ENCODE peak calls at places on chromosome 10, in eight cellular contexts. X is fibroblast of lung, C is MM.1S, S is GM23338, Q is cardiac fibroblast, D is HCT116, I is right atrium auricular region, Z is natural killer cell. L is an unnamed sample.

GRCh38 chr10:132982301-132982989 is 40.1 kb upstream of the CFAP46 start:
- DNase-seq in I (no peak), D (no peak), X (peak), Z (no peak), Q (no peak), C (no peak), S (no peak), L (no peak)

GRCh38 chr10:85280014-85280413 is 951.6 kb downstream of the CCSER2 start:
- DNase-seq in S (peak), X (no peak), D (no peak), I (no peak), C (no peak), Z (no peak), Q (no peak), L (no peak)

GRCh38 chr10:22894714-22895113 is 33.1 kb upstream of the ARMC3 start:
- DNase-seq in X (no peak), Z (no peak), Q (no peak), D (no peak), C (no peak), S (no peak), I (no peak), L (no peak)

GRCh38 chr10:71638087-71638576 is 81.4 kb downstream of the C10orf105 start:
- DNase-seq in X (no peak), Q (no peak), S (peak), I (peak), Z (no peak), C (no peak), D (no peak), L (peak)

GRCh38 chr10:132724436-132724835 is 61.5 kb downstream of the NKX6-2 start:
- DNase-seq in X (peak), I (no peak), Z (no peak), C (no peak), D (no peak), S (no peak), Q (no peak), L (no peak)

GRCh38 chr10:100304414-100304813 is 17.9 kb upstream of the BLOC1S2 start:
- DNase-seq in X (no peak), Z (no peak), S (no peak), Q (no peak), I (no peak), C (no peak), D (no peak), L (no peak)

GRCh38 chr10:68963151-68963550 is 7.2 kb downstream of the DDX21 start:
- DNase-seq in D (no peak), X (no peak), C (no peak), Q (no peak), S (no peak), Z (no peak), I (no peak), L (no peak)

GRCh38 chr10:91349381-91349780 is 60.8 kb upstream of the HECTD2 start:
- DNase-seq in D (no peak), S (no peak), X (peak), Q (peak), C (no peak), Z (no peak), I (peak), L (no peak)

GRCh38 chr10:93376372-93377296 is 105.5 kb downstream of the MYOF start:
- DNase-seq in D (peak), Z (no peak), Q (peak), S (peak), C (peak), I (no peak), X (peak), L (peak)

GRCh38 chr10:111590703-111591102 is 513.9 kb downstream of the ADRA2A start:
- DNase-seq in X (no peak), Z (no peak), S (no peak), C (no peak), I (no peak), D (no peak), Q (no peak), L (no peak)

GRCh38 chr10:92839191-92840085 is 8.9 kb upstream of the EXOC6 start:
- DNase-seq in D (no peak), I (no peak), Q (peak), X (peak), C (peak), Z (no peak), S (peak), L (peak)

GRCh38 chr10:86946215-86947170 is 10.9 kb downstream of the MMRN2 start:
- DNase-seq in I (peak), X (no peak), D (no peak), Q (no peak), C (no peak), S (no peak), Z (no peak), L (no peak)

GRCh38 chr10:133359554-133359971 is 1.7 kb upstream of the FUOM start:
- DNase-seq in Z (no peak), X (no peak), Q (no peak), I (no peak), C (no peak), S (no peak), D (no peak), L (no peak)

GRCh38 chr10:76717141-76717540 is 920.5 kb downstream of the KCNMA1 start:
- DNase-seq in X (peak), Q (peak), D (no peak), S (no peak), Z (no peak), C (no peak), I (no peak), L (no peak)

GRCh38 chr10:130967784-130968183 is 343.7 kb downstream of the TCERG1L start:
- DNase-seq in C (no peak), I (no peak), D (no peak), S (no peak), X (no peak), Q (no peak), Z (no peak), L (no peak)

GRCh38 chr10:96377816-96378294 is 19.1 kb upstream of the OPALIN start:
- DNase-seq in C (no peak), Q (no peak), I (peak), D (no peak), S (no peak), Z (no peak), X (no peak), L (no peak)

GRCh38 chr10:102009801-102010425 is 46.1 kb downstream of the ARMH3 start:
- DNase-seq in D (peak), S (peak), C (peak), Q (peak), Z (no peak), X (peak), I (peak), L (peak)

GRCh38 chr10:61923210-61924024 is 21.9 kb downstream of the ARID5B start:
- DNase-seq in S (no peak), Z (no peak), D (no peak), I (no peak), Q (peak), C (no peak), X (peak), L (no peak)

GRCh38 chr10:70958396-70958795 is 70.0 kb upstream of the PCBD1 start:
- DNase-seq in X (no peak), Q (peak), S (no peak), C (no peak), D (no peak), Z (no peak), I (no peak), L (no peak)

GRCh38 chr10:93703066-93703465 is 674 bp upstream of the FRA10AC1 start:
- DNase-seq in Z (no peak), D (no peak), C (no peak), S (no peak), Q (peak), X (peak), I (no peak), L (peak)

GRCh38 chr10:7560519-7560918 is 106.2 kb downstream of the ITIH5 start:
- DNase-seq in I (no peak), S (no peak), Q (no peak), Z (no peak), C (no peak), D (no peak), X (no peak), L (no peak)

GRCh38 chr10:31063839-31064238 is 32.2 kb upstream of the ZNF438 start:
- DNase-seq in X (no peak), C (no peak), S (no peak), I (no peak), D (no peak), Z (no peak), Q (peak), L (no peak)

GRCh38 chr10:60114765-60115586 is 208.6 kb upstream of the CCDC6 start:
- DNase-seq in X (peak), C (peak), Q (peak), D (peak), Z (no peak), S (peak), I (no peak), L (peak)

GRCh38 chr10:71273506-71273905 is 45.6 kb upstream of the SLC29A3 start:
- DNase-seq in Z (no peak), X (no peak), S (no peak), I (no peak), D (no peak), Q (no peak), C (no peak), L (no peak)

GRCh38 chr10:79246606-79247275 is 100.5 kb upstream of the PPIF start:
- DNase-seq in Q (peak), Z (no peak), I (peak), S (no peak), D (no peak), C (no peak), X (peak), L (no peak)

GRCh38 chr10:17850526-17850925 is 41.4 kb downstream of the MRC1 start:
- DNase-seq in Z (no peak), C (no peak), I (no peak), D (no peak), Q (no peak), S (peak), X (no peak), L (no peak)

GRCh38 chr10:69201045-69201444 is 19.1 kb upstream of the HKDC1 start:
- DNase-seq in C (no peak), I (no peak), D (no peak), Q (no peak), X (no peak), Z (no peak), S (no peak), L (no peak)

GRCh38 chr10:97612386-97612785 is 20.9 kb downstream of the MORN4 start:
- DNase-seq in C (peak), D (peak), Q (peak), S (peak), X (peak), I (no peak), Z (no peak), L (peak)

GRCh38 chr10:110207805-110208613 is 604 bp downstream of the MXI1 start:
- DNase-seq in X (no peak), S (peak), Z (peak), I (no peak), Q (peak), C (peak), D (no peak), L (peak)

DNA sequence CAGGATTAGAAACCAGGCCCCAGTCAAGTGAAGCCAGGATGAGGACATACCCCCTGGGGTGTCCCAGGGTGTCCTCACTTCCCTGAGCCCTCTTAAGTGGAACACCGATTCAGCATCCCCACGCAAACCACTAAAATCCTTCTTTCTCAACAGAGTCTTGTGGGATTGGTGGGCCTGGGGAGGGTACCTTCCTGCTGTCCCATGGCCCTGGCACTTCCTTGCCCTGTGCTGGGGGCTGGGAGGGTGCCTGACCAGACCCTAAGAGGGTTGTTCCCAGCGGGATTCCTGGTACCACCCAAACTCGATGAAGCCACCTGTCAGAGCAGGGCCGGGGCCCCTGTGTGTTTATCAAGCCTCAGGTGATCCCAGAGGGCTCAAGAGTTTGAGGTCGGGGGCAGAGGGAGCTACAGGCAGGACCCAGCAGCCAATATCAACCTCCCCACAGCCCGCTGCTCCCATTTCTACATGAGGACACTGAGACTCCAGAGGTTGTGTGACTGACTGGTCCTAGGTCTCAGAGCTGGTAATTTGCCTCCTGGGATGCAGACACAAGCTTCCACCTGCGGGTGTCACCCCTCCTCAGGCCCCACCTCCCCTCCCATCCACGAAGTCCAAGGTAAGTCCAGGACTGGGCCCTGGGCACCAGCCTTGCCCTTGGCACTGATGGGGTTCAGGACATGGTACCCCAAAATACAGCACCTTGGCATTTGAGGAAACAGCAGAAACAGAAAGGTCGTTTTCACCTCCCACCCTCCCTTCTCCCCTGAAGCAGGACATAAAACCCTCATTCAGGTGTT is 31.4 kb downstream of the OAT start:
- DNase-seq in X (no peak), Z (no peak), D (no peak), I (no peak), S (peak), C (no peak), Q (no peak), L (no peak)
- TF ChIP-seq CTCF in X (no peak), Z (no peak), D (peak), I (no peak), S (peak), C (peak), Q (no peak), L (peak)

GRCh38 chr10:77971804-77972144 is 45.2 kb upstream of the DLG5 start:
- DNase-seq in Z (no peak), X (no peak), D (no peak), Q (no peak), S (no peak), I (no peak), C (no peak), L (no peak)

GRCh38 chr10:77974396-77975074 is 48.0 kb upstream of the DLG5 start:
- DNase-seq in I (no peak), Z (no peak), D (peak), C (no peak), X (peak), S (peak), Q (peak), L (no peak)

GRCh38 chr10:77970869-77971803 is 44.6 kb upstream of the DLG5 start:
- DNase-seq in I (peak), Z (no peak), D (no peak), S (peak), X (peak), Q (peak), C (peak), L (peak)

GRCh38 chr10:77973276-77973675 is 46.7 kb upstream of the DLG5 start:
- DNase-seq in S (no peak), C (no peak), Z (no peak), Q (no peak), X (no peak), I (no peak), D (no peak), L (no peak)

DNA sequence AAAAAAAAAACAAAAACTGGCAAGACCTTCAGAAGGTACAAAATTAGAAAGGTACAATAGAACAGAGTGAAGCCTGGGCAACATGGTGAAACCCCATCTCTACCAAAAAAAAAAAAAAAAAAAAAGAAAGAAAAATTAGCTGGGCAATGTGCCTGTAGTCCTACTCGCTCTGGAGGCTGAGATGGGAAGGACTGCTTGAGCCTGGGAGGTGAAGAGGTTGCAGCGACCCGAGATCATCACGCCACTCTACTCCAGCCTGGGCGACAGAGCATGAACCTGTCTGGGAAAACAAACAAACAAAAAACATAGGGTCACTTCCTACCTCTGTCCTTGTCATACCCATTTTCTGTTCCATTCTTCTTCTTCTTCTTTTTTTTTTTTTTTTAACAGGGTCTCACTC is 45.6 kb upstream of the DLG5 start:
- DNase-seq in Z (no peak), Q (no peak), I (no peak), C (no peak), D (no peak), X (peak), S (no peak), L (no peak)
- TF ChIP-seq CTCF in Z (no peak), Q (no peak), I (no peak), C (no peak), D (no peak), X (no peak), S (no peak), L (no peak)

DNA sequence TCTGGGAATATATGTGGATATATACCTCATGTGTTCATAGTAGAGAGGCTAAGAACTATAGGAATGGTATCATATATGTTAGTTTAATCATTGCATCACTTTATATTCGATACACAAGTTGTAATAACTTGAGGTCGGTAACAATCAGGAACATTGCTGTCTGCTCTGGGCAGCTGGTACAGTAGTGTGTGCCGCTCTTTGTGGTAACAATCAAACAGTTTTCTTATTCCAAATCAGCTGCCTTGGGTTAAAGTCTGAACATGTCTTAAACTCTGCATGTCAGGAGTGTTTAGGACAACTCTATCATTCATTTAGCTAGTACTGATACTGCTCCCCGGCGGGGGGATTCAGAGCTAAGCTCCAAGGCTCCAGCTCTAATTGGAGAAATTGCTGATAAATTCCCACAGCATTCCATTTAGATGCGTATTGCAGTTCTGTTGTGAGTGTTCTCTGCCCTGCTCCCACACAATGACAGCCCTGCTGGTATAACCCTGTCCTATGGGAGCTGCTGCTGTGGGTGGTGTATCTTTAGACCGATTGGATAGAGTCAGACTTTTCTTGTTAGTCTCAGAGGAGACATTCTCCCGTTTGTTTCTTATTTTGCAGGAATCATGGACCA is 707.5 kb upstream of the FZD8 start:
- DNase-seq in C (no peak), Q (peak), D (no peak), I (no peak), S (peak), Z (no peak), X (peak), L (no peak)
- TF ChIP-seq CTCF in C (no peak), Q (no peak), D (no peak), I (no peak), S (no peak), Z (no peak), X (no peak), L (no peak)

DNA sequence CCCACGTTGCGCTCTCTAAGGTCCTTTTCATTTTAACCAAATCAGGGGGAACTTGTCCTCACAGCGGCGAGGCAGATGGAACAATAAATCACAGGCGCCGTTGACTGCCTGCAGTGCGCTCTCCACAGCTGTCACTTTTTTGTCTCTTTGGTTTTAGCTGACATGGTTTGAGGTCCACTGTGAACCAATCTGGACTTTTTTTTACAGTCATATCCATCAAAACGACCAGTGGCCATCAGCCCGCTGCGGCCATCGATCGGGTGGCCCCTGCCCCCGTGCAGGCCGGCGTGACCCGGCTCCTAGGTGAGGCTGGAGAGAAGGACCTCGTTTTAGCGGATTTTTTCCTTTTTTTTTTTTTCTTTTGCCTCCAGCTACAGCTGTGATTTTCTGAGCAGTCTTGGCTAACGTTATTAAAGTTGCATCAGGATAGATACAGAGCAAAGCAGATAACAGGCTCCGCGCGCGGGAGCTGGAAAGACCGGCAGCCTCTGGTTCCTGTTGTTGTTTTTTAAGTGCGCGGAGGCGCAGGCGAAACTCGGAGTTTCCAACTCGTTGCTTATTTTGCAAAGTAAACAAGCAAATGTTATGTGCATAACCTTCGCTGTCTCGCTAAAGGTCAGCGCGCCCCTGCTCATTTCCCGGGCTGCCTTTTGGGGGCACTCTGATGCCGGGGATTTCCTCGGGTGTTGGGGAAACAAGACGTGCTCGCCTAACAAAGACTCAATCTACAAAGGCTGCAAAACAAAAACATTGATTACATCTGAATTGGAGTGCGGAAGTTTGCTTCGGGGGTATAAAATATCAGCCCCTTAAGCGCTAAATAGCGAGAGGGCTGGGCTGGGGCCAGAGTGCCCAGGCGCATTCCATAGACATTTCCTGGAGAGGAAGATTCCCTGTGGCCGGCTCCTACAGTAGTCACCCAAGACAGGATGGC is 414.9 kb upstream of the MKI67 start:
- DNase-seq in C (no peak), D (no peak), Z (no peak), Q (no peak), X (no peak), S (peak), I (no peak), L (peak)
- TF ChIP-seq CTCF in C (peak), D (no peak), Z (no peak), Q (no peak), X (no peak), S (peak), I (no peak), L (no peak)

GRCh38 chr10:11512596-11512995 is 98.9 kb downstream of the USP6NL start:
- DNase-seq in Q (no peak), C (no peak), D (no peak), Z (no peak), I (no peak), X (no peak), S (no peak), L (no peak)

GRCh38 chr10:11511325-11511724 is 100.1 kb downstream of the USP6NL start:
- DNase-seq in Q (no peak), I (no peak), X (no peak), C (no peak), S (no peak), Z (no peak), D (no peak), L (no peak)

GRCh38 chr10:11509036-11509435 is 102.4 kb downstream of the USP6NL start:
- DNase-seq in S (no peak), X (no peak), Q (no peak), D (no peak), I (no peak), C (no peak), Z (no peak), L (no peak)

GRCh38 chr10:11513727-11514126 is 97.7 kb downstream of the USP6NL start:
- DNase-seq in S (no peak), Q (no peak), D (no peak), X (no peak), C (no peak), I (no peak), Z (no peak), L (no peak)

GRCh38 chr10:11510714-11511113 is 100.7 kb downstream of the USP6NL start:
- DNase-seq in Z (no peak), X (no peak), D (no peak), I (no peak), C (no peak), Q (no peak), S (no peak), L (no peak)
- TF ChIP-seq CTCF in Z (no peak), X (no peak), D (no peak), I (no peak), C (no peak), Q (no peak), S (no peak), L (no peak)

GRCh38 chr10:58641095-58641531 is 128.4 kb downstream of the BICC1 start:
- DNase-seq in X (peak), I (no peak), D (peak), Z (no peak), Q (peak), S (peak), C (no peak), L (no peak)
- TF ChIP-seq CTCF in X (peak), I (no peak), D (no peak), Z (no peak), Q (peak), S (peak), C (peak), L (no peak)

GRCh38 chr10:15516284-15516956 is 145.3 kb upstream of the FAM171A1 start:
- DNase-seq in D (no peak), X (no peak), Q (no peak), Z (no peak), I (no peak), S (no peak), C (no peak), L (no peak)
- TF ChIP-seq CTCF in D (no peak), X (no peak), Q (no peak), Z (no peak), I (no peak), S (no peak), C (no peak), L (no peak)

L was measured in GM20000.